ENCODE peak calls at places on chromosomes 1 and 21, in five cellular contexts. U is K562, G is HCT116, H is Panc1, E is GM12878. A is an unnamed sample.

GRCh38 chr1:38624341-38625039 is 235.1 kb downstream of the RRAGC start:
- ATAC-seq in U (no peak), G (no peak), H (no peak), E (no peak), A (peak)

GRCh38 chr1:22408180-22408579 is 43.5 kb upstream of the ZBTB40 start:
- ATAC-seq in U (no peak), H (no peak), G (no peak), E (no peak), A (no peak)

GRCh38 chr1:41164727-41165126 is 77.4 kb downstream of the SCMH1 start:
- ATAC-seq in U (no peak), G (no peak), E (no peak), H (no peak), A (no peak)

GRCh38 chr1:74767490-74767889 is 34.5 kb downstream of the TYW3 start:
- ATAC-seq in U (peak), H (no peak), G (peak), E (peak), A (no peak)

GRCh38 chr1:26373281-26373680 is 731 bp upstream of the ZNF683 start:
- ATAC-seq in E (peak), U (no peak), H (no peak), G (no peak), A (no peak)

GRCh38 chr1:67031121-67031520 is 22.8 kb downstream of the SLC35D1 start:
- ATAC-seq in U (no peak), G (no peak), E (no peak), H (no peak), A (peak)

GRCh38 chr21:38993561-38993960 is 187.8 kb downstream of the ETS2 start:
- ATAC-seq in G (peak), H (peak), E (no peak), U (no peak), A (peak)

GRCh38 chr1:100494393-100495084 is 43.4 kb upstream of the GPR88 start:
- ATAC-seq in E (no peak), G (no peak), H (no peak), U (no peak), A (no peak)

GRCh38 chr21:14869984-14870840 is 194.6 kb downstream of the NRIP1 start:
- ATAC-seq in E (peak), U (no peak), G (no peak), H (no peak), A (no peak)

GRCh38 chr21:34761758-34762330 is 93.0 kb downstream of the CLIC6 start:
- ATAC-seq in E (no peak), G (no peak), H (no peak), U (no peak), A (no peak)

GRCh38 chr1:167431261-167431908 is 86.9 kb downstream of the CD247 start:
- ATAC-seq in G (no peak), E (peak), U (no peak), H (peak), A (no peak)

GRCh38 chr1:40786171-40786994 is 2.8 kb downstream of the KCNQ4 start:
- ATAC-seq in E (no peak), H (no peak), U (no peak), G (no peak), A (no peak)

GRCh38 chr1:182087304-182087703 is 25.8 kb upstream of the ZNF648 start:
- ATAC-seq in E (no peak), U (peak), H (no peak), G (no peak), A (no peak)

GRCh38 chr1:226778657-226779058 is 39.6 kb upstream of the ITPKB start:
- ATAC-seq in E (no peak), G (no peak), H (peak), U (no peak), A (peak)

GRCh38 chr1:60915441-60915840 is 166.9 kb upstream of the NFIA start:
- ATAC-seq in H (no peak), G (no peak), U (no peak), E (no peak), A (no peak)

GRCh38 chr1:156489935-156490293 is 10.7 kb downstream of the MEF2D start:
- ATAC-seq in U (no peak), G (peak), H (no peak), E (no peak), A (peak)

GRCh38 chr21:32597205-32597604 is 11.9 kb upstream of the TCP10L start:
- ATAC-seq in E (no peak), U (no peak), G (peak), H (peak), A (no peak)

GRCh38 chr1:18886003-18886335 is 16.4 kb downstream of the ALDH4A1 start:
- ATAC-seq in G (no peak), E (no peak), U (no peak), H (no peak), A (no peak)

GRCh38 chr21:35628331-35628730 is 432.0 kb downstream of the SETD4 start:
- ATAC-seq in E (no peak), U (no peak), G (no peak), H (no peak), A (no peak)

GRCh38 chr1:53545663-53546408 is 86.6 kb downstream of the DMRTB1 start:
- ATAC-seq in E (no peak), H (no peak), U (no peak), G (no peak), A (no peak)

GRCh38 chr21:22209304-22209700 is 1211.1 kb downstream of the NCAM2 start:
- ATAC-seq in U (peak), H (no peak), E (no peak), G (no peak), A (no peak)

GRCh38 chr1:172393354-172393753 is 27.1 kb upstream of the C1orf105 start:
- ATAC-seq in G (no peak), U (no peak), H (no peak), E (peak), A (no peak)

GRCh38 chr1:165897326-165898303 is 70.2 kb downstream of the UCK2 start:
- ATAC-seq in H (no peak), U (no peak), G (no peak), E (no peak), A (no peak)

GRCh38 chr1:226649780-226650179 is 89.3 kb downstream of the ITPKB start:
- ATAC-seq in G (no peak), H (no peak), E (no peak), U (peak), A (no peak)

GRCh38 chr1:168121314-168122029 is 15.3 kb downstream of the GPR161 start:
- ATAC-seq in U (no peak), G (no peak), E (no peak), H (no peak), A (peak)

GRCh38 chr1:154845174-154845573 is 24.9 kb downstream of the KCNN3 start:
- ATAC-seq in H (no peak), U (no peak), G (no peak), E (no peak), A (no peak)

GRCh38 chr21:37273911-37274690 is 7.0 kb upstream of the VPS26C start:
- ATAC-seq in U (peak), H (peak), G (no peak), E (peak), A (no peak)

GRCh38 chr1:213075725-213076124 is 24.7 kb downstream of the RPS6KC1 start:
- ATAC-seq in E (peak), H (no peak), G (no peak), U (peak), A (no peak)

GRCh38 chr1:55670331-55671082 is 455.3 kb upstream of the USP24 start:
- ATAC-seq in E (no peak), G (no peak), H (no peak), U (no peak), A (peak)

GRCh38 chr1:116983678-116984077 is 17.9 kb upstream of the CD101 start:
- ATAC-seq in G (no peak), H (no peak), U (no peak), E (no peak), A (no peak)

GRCh38 chr1:15948600-15949452 is 27.1 kb downstream of the ZBTB17 start:
- ATAC-seq in U (peak), H (no peak), E (peak), G (no peak), A (peak)

GRCh38 chr21:38806153-38806941 is 618 bp downstream of the ETS2 start:
- ATAC-seq in U (peak), G (peak), H (peak), E (peak), A (peak)

GRCh38 chr1:28508435-28508754 is 2.6 kb downstream of the RCC1 start:
- ATAC-seq in H (no peak), G (no peak), U (no peak), E (no peak), A (no peak)

GRCh38 chr21:41207401-41208388 is 39.7 kb downstream of the BACE2 start:
- ATAC-seq in G (no peak), E (no peak), H (peak), U (no peak), A (peak)

GRCh38 chr1:112697781-112698201 is 9.1 kb downstream of the RHOC start:
- ATAC-seq in U (no peak), E (no peak), G (no peak), H (no peak), A (no peak)

GRCh38 chr1:112700290-112701226 is 6.4 kb downstream of the RHOC start:
- ATAC-seq in U (peak), H (peak), E (peak), G (peak), A (peak)

GRCh38 chr1:112698366-112699310 is 8.3 kb downstream of the RHOC start:
- ATAC-seq in G (peak), H (no peak), U (peak), E (no peak), A (no peak)

GRCh38 chr1:112701227-112702066 is 5.5 kb downstream of the RHOC start:
- ATAC-seq in U (no peak), H (no peak), E (no peak), G (no peak), A (no peak)

GRCh38 chr1:112699425-112700144 is 7.3 kb downstream of the RHOC start:
- ATAC-seq in E (no peak), H (no peak), G (no peak), U (no peak), A (no peak)
- TF ChIP-seq POLR2AphosphoS5 in E (peak), H (no peak), G (peak), U (no peak), A (peak)

DNA sequence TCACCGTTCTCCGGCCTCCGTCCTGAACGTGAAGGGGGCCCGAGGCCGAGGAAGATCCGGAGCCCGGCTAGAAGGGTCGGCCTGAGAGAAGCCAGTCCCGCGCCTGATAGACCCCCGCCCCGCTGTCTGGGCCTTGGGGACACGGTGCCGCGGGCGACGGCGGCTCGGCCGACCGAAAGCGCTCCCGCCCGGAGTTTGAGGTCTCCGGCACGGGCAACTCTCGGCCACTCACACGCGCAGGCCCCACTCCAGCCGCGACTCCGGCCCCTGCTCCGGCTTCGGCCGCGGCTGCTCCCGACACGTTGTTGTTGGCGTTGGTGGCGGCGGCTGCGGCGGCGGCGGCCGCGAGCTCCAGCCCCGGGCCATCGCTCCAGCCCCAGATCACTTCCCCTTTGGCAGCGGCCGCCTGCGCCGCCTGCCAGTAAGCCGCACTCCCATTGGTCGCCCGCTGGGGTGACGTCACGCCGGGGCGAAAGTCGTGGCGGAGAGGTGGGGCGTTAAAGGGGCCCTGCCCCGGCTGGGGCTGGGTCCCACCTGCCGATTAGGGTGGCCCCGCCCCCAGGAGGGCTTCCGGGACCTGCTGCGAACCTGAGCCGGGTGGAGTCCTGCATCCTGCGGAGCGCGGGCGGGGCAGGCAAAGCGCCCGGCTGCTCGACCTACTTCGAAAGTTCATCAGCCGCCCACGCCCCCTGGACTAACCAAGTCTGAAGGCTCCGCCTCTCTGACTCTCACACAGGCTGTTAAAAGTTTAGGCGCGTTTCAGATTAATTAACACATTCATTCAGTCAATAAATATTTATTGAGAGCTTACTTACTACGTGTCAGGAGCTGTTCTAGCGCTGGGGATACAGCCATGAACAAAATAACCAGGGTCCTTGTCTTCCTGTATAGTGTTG is at the start of gene EFCAB14:
- ATAC-seq in E (peak), H (peak), U (peak), G (peak), A (peak)
- TF ChIP-seq CTCF in E (no peak), H (no peak), U (no peak), G (no peak), A (peak)

GRCh38 chr1:62294211-62294610 is 25.0 kb downstream of the KANK4 start:
- ATAC-seq in U (peak), H (peak), E (no peak), G (peak), A (no peak)

GRCh38 chr1:62301726-62302390 is 17.4 kb downstream of the KANK4 start:
- ATAC-seq in G (no peak), U (no peak), H (no peak), E (no peak), A (no peak)

GRCh38 chr1:62299426-62300200 is 19.6 kb downstream of the KANK4 start:
- ATAC-seq in E (no peak), G (no peak), U (no peak), H (no peak), A (no peak)

GRCh38 chr1:62295921-62296451 is 23.2 kb downstream of the KANK4 start:
- ATAC-seq in G (no peak), H (no peak), E (no peak), U (no peak), A (no peak)
- TF ChIP-seq POLR2AphosphoS5 in G (no peak), H (no peak), E (no peak), U (no peak), A (no peak)

GRCh38 chr1:88683848-88684481 is at the start of gene PKN2:
- ATAC-seq in H (peak), E (peak), G (peak), U (peak), A (peak)
- TF ChIP-seq CTCF in H (peak), E (peak), G (no peak), U (peak), A (peak)

GRCh38 chr1:207962716-207963428 is 51.9 kb upstream of the CD34 start:
- ATAC-seq in U (peak), E (peak), G (no peak), H (peak), A (peak)
- TF ChIP-seq POLR2AphosphoS5 in U (no peak), E (no peak), G (no peak), H (no peak), A (no peak)

GRCh38 chr1:108568589-108568988 is 8.7 kb downstream of the EEIG2 start:
- ATAC-seq in E (no peak), U (no peak), G (no peak), H (no peak), A (no peak)

GRCh38 chr1:108569097-108569728 is 9.3 kb downstream of the EEIG2 start:
- ATAC-seq in G (no peak), E (no peak), U (no peak), H (no peak), A (no peak)

GRCh38 chr1:108570998-108571401 is 11.1 kb downstream of the EEIG2 start:
- ATAC-seq in H (no peak), G (no peak), U (peak), E (no peak), A (no peak)

GRCh38 chr1:108572182-108572581 is 12.3 kb downstream of the EEIG2 start:
- ATAC-seq in U (no peak), G (no peak), E (no peak), H (no peak), A (no peak)

DNA sequence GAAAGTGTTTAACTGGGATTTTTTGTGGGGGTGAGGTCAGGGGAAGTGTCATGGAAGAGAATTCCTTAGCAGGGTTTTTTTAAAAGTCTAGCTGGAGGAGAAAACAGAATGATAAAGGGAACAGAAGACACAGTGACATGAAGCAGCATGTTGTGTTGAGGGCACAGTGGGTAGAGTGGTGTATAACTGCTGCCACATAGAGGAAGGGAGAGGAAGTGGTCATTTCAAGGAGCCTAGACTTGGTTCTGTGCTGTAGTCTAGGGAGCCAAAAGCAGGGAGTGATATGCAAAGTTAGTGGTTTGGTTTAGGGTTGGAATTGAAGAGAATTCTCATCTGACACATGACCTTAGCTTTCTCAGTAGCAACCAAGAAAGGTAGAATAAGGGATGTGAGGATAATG is 10.2 kb downstream of the EEIG2 start:
- ATAC-seq in H (peak), G (peak), U (peak), E (peak), A (no peak)
- TF ChIP-seq CTCF in H (peak), G (peak), U (peak), E (peak), A (peak)

GRCh38 chr1:32351077-32351858 is 11.0 kb downstream of the FAM229A start:
- ATAC-seq in G (peak), H (peak), E (peak), U (peak), A (peak)
- TF ChIP-seq POLR2AphosphoS5 in G (peak), H (peak), E (peak), U (peak), A (peak)

A was measured in gastroesophageal sphincter.